ENCODE peak calls at places on chromosomes 12 and 14, in six cellular contexts. L is right cardiac atrium; O is tibial artery; X is CD8-positive, alpha-beta T cell; R is A549; V is mesenchymal stem cell. E is an unnamed sample. For H3K9me3, the result is how much of the 10 kb centered on the place peaks cover.

GRCh38 chr14:73249564-73250316 is 12.4 kb downstream of the PAPLN start:
- DNase-seq in L (no peak), O (no peak), X (no peak), R (no peak), V (no peak), E (no peak)

GRCh38 chr12:66066071-66066928 is 64.2 kb downstream of the LLPH start:
- DNase-seq in L (no peak), O (no peak), X (peak), R (no peak), V (peak), E (no peak)

GRCh38 chr14:76918176-76918750 is 92.1 kb downstream of the LRRC74A start:
- DNase-seq in L (peak), O (peak), X (no peak), R (no peak), V (peak), E (no peak)

GRCh38 chr12:116528067-116528466 is 31.1 kb upstream of the MAP1LC3B2 start:
- DNase-seq in L (no peak), O (no peak), X (no peak), R (peak), V (no peak), E (no peak)

GRCh38 chr12:95169368-95169767 is 47.9 kb downstream of the FGD6 start:
- DNase-seq in L (no peak), O (no peak), X (no peak), R (peak), V (peak), E (no peak)

GRCh38 chr14:70057519-70058136 is 131.1 kb downstream of the SLC8A3 start:
- DNase-seq in L (no peak), O (no peak), X (no peak), R (no peak), V (no peak), E (no peak)

GRCh38 chr14:89243286-89243685 is 173.7 kb downstream of the FOXN3 start:
- DNase-seq in L (no peak), O (no peak), X (no peak), R (no peak), V (no peak), E (no peak)

GRCh38 chr12:58915634-58916033 is 4.7 kb downstream of the LRIG3 start:
- DNase-seq in L (no peak), O (peak), X (no peak), R (no peak), V (peak), E (no peak)

GRCh38 chr14:97267509-97267908 is 470.3 kb downstream of the VRK1 start:
- DNase-seq in L (no peak), O (no peak), X (no peak), R (no peak), V (no peak), E (no peak)

GRCh38 chr14:71464840-71465239 is 467.4 kb upstream of the RGS6 start:
- DNase-seq in L (no peak), O (no peak), X (no peak), R (no peak), V (no peak), E (no peak)

GRCh38 chr12:54017027-54017788 is 8.4 kb downstream of the HOXC8 start:
- DNase-seq in L (no peak), O (peak), X (no peak), R (peak), V (peak), E (no peak)

GRCh38 chr12:116141110-116141832 is 136.2 kb downstream of the MED13L start:
- DNase-seq in L (no peak), O (no peak), X (no peak), R (no peak), V (no peak), E (no peak)

GRCh38 chr14:85293820-85294219 is 236.1 kb upstream of the FLRT2 start:
- DNase-seq in L (no peak), O (no peak), X (no peak), R (no peak), V (no peak), E (no peak)

GRCh38 chr12:68960162-68960501 is 27.2 kb upstream of the CPM start:
- DNase-seq in L (no peak), O (no peak), X (no peak), R (no peak), V (peak), E (no peak)

GRCh38 chr12:76199808-76200207 is 115.3 kb upstream of the NAP1L1 start:
- DNase-seq in L (no peak), O (no peak), X (no peak), R (no peak), V (peak), E (no peak)

GRCh38 chr12:3244219-3244750 is 167.1 kb downstream of the TSPAN9 start:
- DNase-seq in L (no peak), O (no peak), X (no peak), R (no peak), V (no peak), E (no peak)

DNA sequence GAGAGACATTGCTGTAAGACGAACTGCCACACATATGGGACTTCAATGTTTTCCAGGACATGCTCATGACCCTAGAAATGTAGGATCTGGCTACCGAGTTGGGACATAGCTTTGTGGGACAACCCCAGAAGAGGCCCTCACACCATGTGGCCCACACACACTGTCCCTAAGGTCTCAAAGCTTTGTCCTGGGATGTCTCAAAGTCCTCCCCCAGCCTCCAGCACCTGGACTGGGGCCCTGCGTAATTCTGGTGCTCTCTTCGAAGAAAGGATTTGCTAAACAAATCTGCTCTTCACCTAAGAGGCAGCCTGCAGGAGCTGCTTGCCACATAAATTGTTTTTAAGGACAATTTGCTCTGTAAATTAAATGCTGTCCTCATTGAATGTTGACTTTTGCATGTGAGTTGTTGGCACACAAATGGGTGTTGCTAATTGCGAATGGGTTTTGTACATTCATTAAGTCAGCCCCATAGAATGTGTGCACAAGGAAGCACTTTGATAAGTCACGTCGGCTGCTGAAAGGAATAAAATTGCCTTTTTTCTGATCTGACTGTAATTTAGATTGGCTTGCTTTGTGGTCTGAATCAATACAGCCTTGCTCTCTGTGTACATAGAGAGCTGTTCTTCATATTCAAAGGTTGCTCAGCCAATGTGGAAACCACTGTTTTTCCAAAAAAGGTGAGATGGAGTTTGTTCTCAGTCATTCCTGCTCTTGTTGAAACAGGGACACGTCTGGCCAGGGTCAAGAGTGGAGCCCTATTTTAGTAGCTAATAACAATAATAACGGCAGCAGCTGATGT is 161.6 kb upstream of the PWP1 start:
- DNase-seq in L (no peak), O (no peak), X (no peak), R (no peak), V (no peak), E (no peak)
- H3K27ac ChIP-seq in L (no peak), O (no peak), X (no peak), R (no peak), V (no peak), E (no peak)

GRCh38 chr12:111775205-111776193 is 8.8 kb downstream of the ALDH2 start:
- DNase-seq in L (peak), O (peak), X (no peak), R (peak), V (peak), E (no peak)
- H3K9me3 ChIP-seq in L (under half), O (under half), X (under half), R (under half), V (under half), E (under half)

GRCh38 chr12:15757553-15758255 is 31.5 kb downstream of the EPS8 start:
- DNase-seq in L (no peak), O (no peak), X (no peak), R (peak), V (peak), E (no peak)

GRCh38 chr12:15751741-15752140 is 37.4 kb downstream of the EPS8 start:
- DNase-seq in L (no peak), O (no peak), X (no peak), R (no peak), V (no peak), E (no peak)

GRCh38 chr12:15756822-15757221 is 32.4 kb downstream of the EPS8 start:
- DNase-seq in L (no peak), O (no peak), X (no peak), R (no peak), V (no peak), E (no peak)

GRCh38 chr12:15752780-15753179 is 36.4 kb downstream of the EPS8 start:
- DNase-seq in L (no peak), O (no peak), X (no peak), R (no peak), V (peak), E (no peak)

DNA sequence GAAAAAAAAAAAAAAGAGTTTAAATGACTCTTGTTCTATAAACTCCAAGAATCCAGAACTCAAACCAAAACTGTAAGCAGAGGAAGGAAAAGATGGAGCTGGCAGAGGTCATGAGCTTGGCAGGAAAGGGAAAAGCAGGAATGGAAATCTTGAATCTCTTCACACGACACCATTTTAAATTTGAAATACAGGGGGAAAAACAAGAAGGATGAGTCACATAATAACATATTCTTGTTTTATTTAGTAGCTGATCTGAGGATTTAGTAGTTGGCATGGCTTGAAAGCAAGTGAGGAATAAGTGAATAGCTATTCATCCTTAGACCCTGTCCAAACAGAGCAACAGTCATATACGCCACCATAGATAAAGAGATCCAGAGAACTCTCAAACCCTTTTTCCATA is 35.0 kb downstream of the EPS8 start:
- DNase-seq in L (no peak), O (no peak), X (no peak), R (no peak), V (peak), E (no peak)
- H3K27ac ChIP-seq in L (no peak), O (no peak), X (no peak), R (no peak), V (no peak), E (no peak)

GRCh38 chr12:131315601-131316000 is 361.9 kb downstream of the ADGRD1 start:
- DNase-seq in L (no peak), O (no peak), X (no peak), R (no peak), V (no peak), E (no peak)

GRCh38 chr12:131314524-131315090 is 360.9 kb downstream of the ADGRD1 start:
- DNase-seq in L (no peak), O (no peak), X (no peak), R (no peak), V (no peak), E (no peak)

GRCh38 chr12:131313635-131314034 is 359.9 kb downstream of the ADGRD1 start:
- DNase-seq in L (no peak), O (no peak), X (no peak), R (no peak), V (no peak), E (no peak)

GRCh38 chr12:131321988-131322387 is 368.3 kb downstream of the ADGRD1 start:
- DNase-seq in L (no peak), O (no peak), X (no peak), R (peak), V (no peak), E (no peak)

GRCh38 chr12:131318045-131318685 is 364.5 kb downstream of the ADGRD1 start:
- DNase-seq in L (no peak), O (no peak), X (no peak), R (no peak), V (no peak), E (no peak)
- H3K9me3 ChIP-seq in L (under half), O (under half), X (under half), R (under half), V (under half), E (under half)

DNA sequence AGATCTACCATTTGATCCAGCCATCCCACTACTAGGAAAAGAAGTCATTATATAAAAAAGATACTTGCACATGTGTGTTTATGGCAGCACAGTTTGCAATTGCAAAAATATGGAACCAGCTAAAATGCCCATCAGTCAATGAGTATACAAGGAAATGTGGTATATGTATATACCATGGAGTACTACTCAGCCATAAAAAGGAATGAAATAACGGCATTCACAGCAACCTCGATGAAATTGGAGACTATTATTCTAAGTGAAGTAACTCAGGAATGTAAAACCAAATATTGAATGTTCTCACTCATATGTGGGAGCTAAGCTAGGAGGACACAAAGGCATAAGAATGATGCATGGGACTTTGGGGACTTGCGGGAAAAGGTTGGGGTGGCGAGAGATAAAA is 402.6 kb downstream of the RAD51B start:
- DNase-seq in L (no peak), O (no peak), X (no peak), R (no peak), V (no peak), E (no peak)
- H3K27ac ChIP-seq in L (no peak), O (no peak), X (no peak), R (no peak), V (no peak), E (no peak)

GRCh38 chr14:106185837-106186233 is 659.5 kb downstream of the TMEM121 start:
- DNase-seq in L (no peak), O (no peak), X (peak), R (no peak), V (no peak), E (no peak)
- H3K9me3 ChIP-seq in L (under half), O (under half), X (under half), R (under half), V (under half), E (under half)

GRCh38 chr14:50388256-50388931 is 8.3 kb downstream of the CDKL1 start:
- DNase-seq in L (no peak), O (no peak), X (no peak), R (no peak), V (peak), E (no peak)
- H3K27ac ChIP-seq in L (no peak), O (no peak), X (no peak), R (no peak), V (no peak), E (no peak)

GRCh38 chr12:131366261-131366871 is 344.5 kb upstream of the SFSWAP start:
- DNase-seq in L (no peak), O (no peak), X (no peak), R (no peak), V (no peak), E (no peak)

GRCh38 chr12:131363841-131364425 is 347.0 kb upstream of the SFSWAP start:
- DNase-seq in L (no peak), O (no peak), X (no peak), R (no peak), V (no peak), E (no peak)

GRCh38 chr12:131365821-131366260 is 345.0 kb upstream of the SFSWAP start:
- DNase-seq in L (no peak), O (no peak), X (no peak), R (no peak), V (no peak), E (no peak)

GRCh38 chr12:131363416-131363815 is 347.5 kb upstream of the SFSWAP start:
- DNase-seq in L (no peak), O (no peak), X (no peak), R (no peak), V (no peak), E (no peak)

DNA sequence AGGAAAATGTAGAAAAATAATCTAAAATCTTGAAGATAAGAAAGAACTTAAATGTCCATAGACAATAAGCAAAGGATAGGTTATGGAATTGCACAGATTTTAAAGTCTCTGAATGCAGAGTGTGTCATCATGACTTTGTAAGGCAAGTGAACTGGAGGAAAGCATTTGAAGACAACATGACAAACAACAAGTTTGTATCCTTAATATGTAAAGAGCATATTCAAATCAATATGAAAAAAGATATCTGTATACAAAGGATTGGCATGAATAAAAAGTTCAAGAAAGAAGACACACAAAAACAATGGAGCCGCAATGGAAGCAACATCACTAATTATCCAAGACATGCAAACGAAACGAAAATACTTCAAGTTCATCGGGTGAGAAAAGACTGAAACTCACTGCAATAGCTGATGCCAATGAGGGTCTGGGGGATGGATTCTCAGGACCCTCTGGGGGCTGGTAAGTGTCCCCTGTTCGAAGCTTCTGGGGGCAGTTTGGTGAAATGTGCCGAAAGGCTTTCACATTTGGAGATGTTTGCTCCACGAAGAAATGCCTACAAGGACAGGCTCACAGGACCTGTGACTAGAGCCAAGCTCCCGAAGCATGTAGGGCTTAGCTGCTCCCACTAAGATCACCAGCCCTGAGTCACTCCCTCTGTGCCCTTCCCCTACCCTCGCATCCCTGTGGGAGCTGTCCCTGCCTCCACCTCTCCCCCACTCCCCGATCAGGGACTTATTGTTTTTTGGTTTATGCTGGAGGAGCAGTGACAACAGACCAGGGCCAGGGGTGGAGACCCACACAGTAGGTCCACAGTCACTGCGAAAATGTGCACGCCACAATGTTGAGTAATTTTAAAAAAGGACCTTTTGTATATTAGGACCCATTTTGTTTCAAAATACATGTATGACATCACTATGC is 345.7 kb upstream of the SFSWAP start:
- DNase-seq in L (no peak), O (no peak), X (no peak), R (no peak), V (no peak), E (no peak)
- H3K9me3 ChIP-seq in L (under half), O (under half), X (under half), R (under half), V (under half), E (under half)

DNA sequence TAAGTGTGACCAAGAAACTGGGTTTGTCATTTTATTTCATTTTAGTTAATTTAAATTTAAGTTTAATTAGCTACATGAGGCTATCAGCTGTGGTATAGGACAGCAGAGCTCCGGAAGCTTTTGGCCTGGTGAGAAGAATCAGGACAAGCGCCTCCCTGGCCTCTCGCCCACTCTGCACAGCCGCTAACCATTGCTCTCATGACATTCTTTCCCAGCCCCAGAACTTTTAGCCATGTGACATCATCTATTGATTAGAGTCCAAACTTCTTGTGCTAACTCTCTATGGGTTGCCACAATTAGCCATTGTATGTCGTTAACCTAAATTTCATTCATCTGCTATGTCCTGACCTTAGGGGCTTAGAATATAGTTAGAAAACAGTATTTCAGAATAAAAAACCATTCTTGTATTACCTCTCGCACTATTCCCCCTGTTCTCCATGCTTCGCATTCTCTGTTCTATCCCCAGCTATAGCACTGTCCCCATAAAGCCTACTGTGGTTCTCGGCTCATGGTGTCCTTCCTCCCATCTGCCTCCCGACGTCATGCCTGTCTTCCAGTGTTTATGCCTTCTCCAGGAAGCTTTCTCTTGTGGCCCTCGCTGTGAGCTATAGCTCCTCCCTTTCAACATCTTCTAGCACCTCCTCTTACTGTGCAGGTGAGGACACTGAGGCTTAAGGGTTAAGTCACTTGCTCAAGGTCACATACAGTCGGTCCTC is 23.5 kb downstream of the SSH1 start:
- DNase-seq in L (peak), O (no peak), X (no peak), R (no peak), V (peak), E (no peak)
- H3K27ac ChIP-seq in L (peak), O (peak), X (no peak), R (peak), V (peak), E (peak)

DNA sequence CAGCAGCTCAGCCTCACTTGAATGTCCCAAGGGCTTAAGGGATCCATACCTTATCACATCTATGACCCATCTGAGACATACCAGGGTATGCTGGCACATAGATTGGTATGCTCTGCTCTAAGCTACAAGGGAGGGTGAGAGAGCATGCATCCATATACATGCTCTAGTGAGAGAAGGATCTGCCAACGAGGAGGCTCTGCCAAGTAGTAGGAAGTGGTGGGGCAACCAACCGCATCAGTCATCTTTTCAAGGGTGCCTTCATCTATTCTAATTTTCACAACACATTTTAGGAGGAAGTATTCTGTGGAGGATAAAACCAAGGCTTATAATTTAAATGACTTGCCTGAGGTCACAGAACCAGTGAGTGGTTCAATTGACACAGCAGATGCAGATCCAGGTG is 6.6 kb upstream of the PPM1A start:
- DNase-seq in L (no peak), O (no peak), X (no peak), R (no peak), V (no peak), E (no peak)
- H3K9me3 ChIP-seq in L (under half), O (under half), X (under half), R (under half), V (under half), E (under half)